ENCODE peak calls at places on chromosomes 6 and 20, in five cellular contexts. D, K, S, H and X are unnamed samples.

GRCh38 chr6:98581725-98582124 is 252.6 kb upstream of the POU3F2 start:
- DNase-seq in D (no peak), K (no peak), S (no peak), H (no peak), X (no peak)

GRCh38 chr20:2400290-2400689 is 19.6 kb downstream of the TGM6 start:
- DNase-seq in K (no peak), S (no peak), H (no peak), D (no peak), X (no peak)

GRCh38 chr6:136523196-136523595 is 27.0 kb downstream of the MAP7 start:
- DNase-seq in H (no peak), S (no peak), K (no peak), D (no peak), X (no peak)

GRCh38 chr6:111625511-111626331 is 20.0 kb upstream of the TRAF3IP2 start:
- DNase-seq in S (no peak), K (no peak), D (peak), H (no peak), X (no peak)

GRCh38 chr6:52925919-52926792 is 16.7 kb upstream of the GSTA3 start:
- DNase-seq in S (no peak), D (no peak), H (no peak), K (no peak), X (no peak)

GRCh38 chr20:12925214-12925755 is 83.5 kb upstream of the SPTLC3 start:
- DNase-seq in H (peak), D (peak), S (peak), K (peak), X (peak)

GRCh38 chr6:125793280-125793679 is 2.5 kb downstream of the NCOA7 start:
- DNase-seq in D (peak), H (no peak), K (no peak), S (no peak), X (no peak)

GRCh38 chr6:114020223-114020622 is 49.3 kb upstream of the HDAC2 start:
- DNase-seq in S (no peak), K (no peak), H (no peak), D (no peak), X (no peak)

GRCh38 chr20:25378189-25378883 is 12.3 kb downstream of the ABHD12 start:
- DNase-seq in S (no peak), K (no peak), D (no peak), H (no peak), X (no peak)